ENCODE peak calls at places on chromosomes 12 and 14, in six cellular contexts. E, Q, M, W, Y and B are unnamed samples.

GRCh38 chr14:93954900-93955891 is 21.2 kb downstream of the ASB2 start:
- DNase-seq in Q (no peak), M (no peak), W (peak), E (no peak), Y (peak), B (peak)

GRCh38 chr12:121889267-121889624 is 656 bp downstream of the PSMD9 start:
- DNase-seq in Y (no peak), M (no peak), W (no peak), E (no peak), Q (no peak), B (no peak)

GRCh38 chr14:36556811-36557433 is 25.5 kb downstream of the NKX2-8 start:
- DNase-seq in Y (no peak), E (no peak), W (no peak), Q (peak), M (no peak), B (peak)

GRCh38 chr12:10364839-10365681 is 24.8 kb downstream of the KLRK1 start:
- DNase-seq in M (no peak), E (peak), Y (no peak), W (peak), Q (peak), B (peak)

GRCh38 chr12:108594323-108594903 is 3.5 kb downstream of the TMEM119 start:
- DNase-seq in Q (no peak), Y (no peak), W (no peak), E (no peak), M (no peak), B (no peak)

GRCh38 chr14:52950898-52951729 is at the start of gene FERMT2:
- DNase-seq in Y (peak), M (peak), E (peak), W (peak), Q (peak), B (peak)

GRCh38 chr12:98498635-98499034 is 16.8 kb upstream of the TMPO start:
- DNase-seq in Y (no peak), Q (no peak), E (no peak), M (no peak), W (no peak), B (no peak)

GRCh38 chr14:68973639-68974038 is 5.5 kb downstream of the ACTN1 start:
- DNase-seq in Y (no peak), M (no peak), Q (no peak), E (peak), W (no peak), B (no peak)

GRCh38 chr12:56581418-56582145 is 48.5 kb downstream of the BAZ2A start:
- DNase-seq in W (no peak), E (no peak), M (no peak), Q (peak), Y (no peak), B (no peak)

GRCh38 chr12:105670664-105671063 is 340.2 kb downstream of the C12orf75 start:
- DNase-seq in Y (no peak), M (no peak), Q (peak), W (no peak), E (no peak), B (no peak)

GRCh38 chr12:85733984-85734383 is 102.2 kb downstream of the RASSF9 start:
- DNase-seq in Q (peak), Y (no peak), W (no peak), M (no peak), E (no peak), B (no peak)
- TF ChIP-seq CTCF in Q (no peak), Y (no peak), W (no peak), M (no peak), E (no peak), B (no peak)

GRCh38 chr12:49963976-49964815 is 2.5 kb downstream of the AQP5 start:
- DNase-seq in M (no peak), W (no peak), E (no peak), Q (no peak), Y (no peak), B (no peak)
- TF ChIP-seq CTCF in M (no peak), W (no peak), E (no peak), Q (no peak), Y (no peak), B (no peak)

GRCh38 chr12:45122776-45123380 is 72.0 kb upstream of the DBX2 start:
- DNase-seq in E (no peak), W (no peak), Q (peak), Y (no peak), M (no peak), B (no peak)
- TF ChIP-seq CTCF in E (no peak), W (peak), Q (peak), Y (peak), M (no peak), B (no peak)

GRCh38 chr14:51744372-51745150 is 92.9 kb downstream of the FRMD6 start:
- DNase-seq in Q (no peak), E (no peak), W (no peak), Y (no peak), M (no peak), B (no peak)

DNA sequence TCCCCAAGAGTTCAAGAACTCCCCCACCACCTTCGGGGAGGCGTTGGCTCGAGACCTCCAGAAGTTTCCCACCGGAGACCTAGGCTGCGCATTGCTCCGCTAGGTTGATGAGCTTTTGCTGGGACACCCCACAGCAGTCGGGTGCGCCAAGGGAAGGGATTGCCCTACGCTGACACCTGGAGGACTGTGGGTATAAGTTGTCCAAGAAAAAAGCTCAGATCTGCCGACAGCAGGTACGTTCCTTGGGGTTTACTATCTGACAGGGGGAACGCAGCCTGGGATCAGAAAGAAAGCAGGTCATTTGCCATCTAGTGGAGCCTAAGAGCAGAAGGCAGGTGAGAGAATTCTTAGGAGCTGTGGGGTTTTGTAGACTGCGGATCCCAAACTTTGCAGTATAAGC is 98.8 kb downstream of the FRMD6 start:
- DNase-seq in M (no peak), Y (no peak), Q (no peak), W (no peak), E (no peak), B (no peak)
- TF ChIP-seq CTCF in M (no peak), Y (no peak), Q (no peak), W (no peak), E (no peak), B (peak)

GRCh38 chr12:76031414-76032042 is at the start of gene PHLDA1:
- DNase-seq in Y (peak), M (peak), E (peak), Q (peak), W (peak), B (peak)
- TF ChIP-seq CTCF in Y (peak), M (peak), E (peak), Q (peak), W (peak), B (peak)

DNA sequence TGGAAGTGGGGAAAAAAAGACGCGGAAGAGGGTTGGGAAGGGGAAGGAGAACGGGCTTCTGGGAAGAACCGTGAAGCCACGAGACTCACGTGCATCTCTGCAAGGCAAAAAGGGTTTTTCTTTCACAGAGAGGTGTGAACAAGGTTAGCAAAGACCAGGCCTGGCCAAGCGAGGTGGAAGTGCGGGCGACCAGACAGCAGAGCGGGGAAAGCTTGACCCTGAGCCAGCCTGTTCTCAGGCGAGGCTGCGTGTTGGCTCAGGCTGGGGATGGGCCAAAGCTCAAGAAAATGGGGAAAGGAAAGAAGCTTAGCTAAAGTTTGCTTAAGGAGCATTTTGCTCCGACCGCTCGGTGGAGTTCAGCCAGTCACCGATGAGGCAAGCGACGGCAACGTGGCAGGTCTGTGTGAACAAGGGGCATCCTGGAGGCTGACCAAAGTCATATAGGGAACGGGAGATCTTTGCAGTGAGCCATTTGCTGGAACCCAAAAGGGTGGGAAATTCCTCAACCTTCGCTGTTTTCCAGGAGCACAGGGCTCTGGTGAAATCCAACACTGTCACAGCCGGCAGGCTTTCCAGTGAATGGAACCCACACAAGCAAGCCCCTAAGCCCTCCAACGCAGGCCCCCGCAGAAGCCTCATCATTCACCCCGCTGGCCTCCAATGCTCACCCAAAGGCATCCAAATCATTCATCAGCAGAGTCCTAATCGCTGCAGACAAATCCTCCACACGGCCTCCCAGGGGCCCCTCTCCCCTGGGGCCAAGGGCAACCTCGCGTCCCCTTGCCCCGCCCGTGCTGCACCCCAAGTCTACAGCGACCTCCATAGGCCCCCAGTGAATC is 793 bp downstream of the ZNF605 start:
- DNase-seq in E (peak), Y (peak), M (no peak), Q (peak), W (peak), B (peak)
- TF ChIP-seq CTCF in E (no peak), Y (no peak), M (no peak), Q (no peak), W (peak), B (no peak)

GRCh38 chr12:80189241-80189640 is 89.9 kb downstream of the OTOGL start:
- DNase-seq in E (no peak), M (no peak), Y (no peak), W (no peak), Q (peak), B (no peak)

GRCh38 chr12:80183939-80184338 is 84.6 kb downstream of the OTOGL start:
- DNase-seq in Q (no peak), W (no peak), E (no peak), Y (no peak), M (no peak), B (no peak)

GRCh38 chr12:80188566-80188965 is 89.2 kb downstream of the OTOGL start:
- DNase-seq in E (no peak), Y (no peak), Q (no peak), M (no peak), W (no peak), B (no peak)

GRCh38 chr12:80187660-80188090 is 88.3 kb downstream of the OTOGL start:
- DNase-seq in W (no peak), Y (no peak), Q (peak), E (no peak), M (no peak), B (no peak)

DNA sequence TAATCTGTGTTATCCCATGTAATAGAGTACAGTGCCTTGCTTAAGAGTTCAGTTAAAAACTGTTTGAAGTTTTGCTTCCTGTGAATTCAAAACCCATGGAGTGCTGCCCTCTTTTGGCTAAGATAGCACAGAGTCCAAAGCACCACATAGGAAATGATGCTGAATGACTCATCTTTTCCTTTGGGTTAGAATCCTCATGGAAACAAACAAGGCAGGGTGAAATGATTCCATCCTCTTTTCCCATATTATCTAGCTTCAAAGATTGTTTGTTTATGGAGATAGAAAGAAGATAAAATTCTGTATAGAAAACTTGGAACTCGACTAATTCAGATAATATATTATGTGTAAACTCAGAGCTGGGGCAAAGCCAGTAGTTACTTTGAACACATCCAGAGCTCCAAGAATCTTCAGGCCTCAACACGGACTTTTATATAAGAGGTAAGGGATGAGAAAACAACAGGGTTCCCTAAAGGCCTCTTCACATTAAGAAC is 87.4 kb downstream of the OTOGL start:
- DNase-seq in W (no peak), Q (peak), E (no peak), Y (no peak), M (no peak), B (peak)
- TF ChIP-seq CTCF in W (peak), Q (peak), E (peak), Y (peak), M (peak), B (peak)

GRCh38 chr14:34539407-34540180 is at the start of gene EAPP:
- DNase-seq in M (peak), Y (peak), Q (peak), E (peak), W (peak), B (peak)
- TF ChIP-seq CTCF in M (no peak), Y (no peak), Q (no peak), E (no peak), W (no peak), B (no peak)

DNA sequence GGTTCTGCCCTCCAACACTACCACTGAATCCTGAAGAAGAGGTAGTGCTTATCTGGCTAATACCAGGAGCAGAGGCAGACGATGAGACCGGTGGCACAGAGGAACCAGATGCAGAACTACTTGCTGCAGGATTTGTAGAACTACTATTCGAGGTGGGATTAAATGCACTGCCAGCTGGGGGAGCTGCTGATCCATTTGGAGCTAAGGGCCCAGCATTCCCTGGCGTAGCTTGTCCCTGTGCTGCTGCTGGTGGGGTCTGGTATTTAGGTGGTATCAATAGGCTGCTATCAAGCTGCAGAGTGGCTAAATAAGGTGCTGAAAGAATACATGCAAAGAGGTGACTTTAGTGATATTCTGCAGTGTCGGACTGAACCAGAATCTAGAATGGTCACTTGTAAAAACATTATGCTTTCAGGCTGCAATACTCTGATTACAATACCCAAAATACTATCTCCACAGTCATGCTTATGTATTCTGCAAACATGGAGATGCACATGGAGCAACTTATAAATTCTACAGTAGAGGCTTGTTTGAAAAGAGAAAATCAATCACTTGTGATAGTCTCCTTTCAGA is 294.2 kb downstream of the MED13L start:
- DNase-seq in Y (no peak), Q (no peak), E (no peak), M (no peak), W (no peak), B (no peak)
- TF ChIP-seq CTCF in Y (no peak), Q (peak), E (no peak), M (no peak), W (peak), B (peak)

GRCh38 chr12:116773276-116773731 is 35.2 kb downstream of the RNFT2 start:
- DNase-seq in Y (no peak), W (no peak), Q (no peak), M (no peak), E (no peak), B (no peak)
- TF ChIP-seq CTCF in Y (no peak), W (no peak), Q (peak), M (no peak), E (no peak), B (no peak)